ENCODE peak calls at places on chromosomes 5 and 9, in six cellular contexts. One of them, this sample, is unnamed.

GRCh38 chr5:122584411-122585110 is 190.3 kb upstream of the SNX2 start:
- DNase-seq in psoas muscle: no peak
- DNase-seq in cardiac muscle cell: no peak
- DNase-seq in sigmoid colon: no peak
- DNase-seq in transverse colon: no peak
- DNase-seq in mammary epithelial cell: no peak
- DNase-seq in this sample: no peak

GRCh38 chr5:87827561-87827960 is 414.8 kb upstream of the CCNH start:
- DNase-seq in sigmoid colon: no peak
- DNase-seq in psoas muscle: no peak
- DNase-seq in transverse colon: no peak
- DNase-seq in mammary epithelial cell: no peak
- DNase-seq in cardiac muscle cell: no peak
- DNase-seq in this sample: no peak

GRCh38 chr5:67190443-67190842 is 6.2 kb downstream of the CD180 start:
- DNase-seq in transverse colon: no peak
- DNase-seq in cardiac muscle cell: no peak
- DNase-seq in psoas muscle: no peak
- DNase-seq in sigmoid colon: no peak
- DNase-seq in mammary epithelial cell: no peak
- DNase-seq in this sample: no peak

GRCh38 chr9:113542741-113543140 is 79.2 kb downstream of the RGS3 start:
- DNase-seq in cardiac muscle cell: no peak
- DNase-seq in sigmoid colon: peak; percentile 49
- DNase-seq in mammary epithelial cell: no peak
- DNase-seq in transverse colon: no peak
- DNase-seq in psoas muscle: no peak
- DNase-seq in this sample: no peak

GRCh38 chr9:33137781-33138264 is 29.3 kb downstream of the B4GALT1 start:
- DNase-seq in sigmoid colon: peak; percentile 50
- DNase-seq in transverse colon: no peak
- DNase-seq in cardiac muscle cell: no peak
- DNase-seq in mammary epithelial cell: no peak
- DNase-seq in psoas muscle: no peak
- DNase-seq in this sample: no peak

GRCh38 chr5:53338971-53339370 is 141.5 kb upstream of the FST start:
- DNase-seq in psoas muscle: no peak
- DNase-seq in transverse colon: no peak
- DNase-seq in mammary epithelial cell: no peak
- DNase-seq in cardiac muscle cell: no peak
- DNase-seq in sigmoid colon: no peak
- DNase-seq in this sample: no peak

GRCh38 chr5:34626751-34627150 is 29.4 kb upstream of the RAI14 start:
- DNase-seq in sigmoid colon: no peak
- DNase-seq in cardiac muscle cell: no peak
- DNase-seq in mammary epithelial cell: no peak
- DNase-seq in transverse colon: no peak
- DNase-seq in psoas muscle: no peak
- DNase-seq in this sample: no peak

GRCh38 chr5:50623666-50624065 is 42.8 kb upstream of the PARP8 start:
- DNase-seq in cardiac muscle cell: no peak
- DNase-seq in sigmoid colon: no peak
- DNase-seq in transverse colon: no peak
- DNase-seq in psoas muscle: no peak
- DNase-seq in mammary epithelial cell: peak; percentile 11
- DNase-seq in this sample: peak; percentile 12

GRCh38 chr5:80204808-80205614 is 50.8 kb downstream of the SERINC5 start:
- DNase-seq in cardiac muscle cell: peak; percentile 85
- DNase-seq in transverse colon: no peak
- DNase-seq in mammary epithelial cell: no peak
- DNase-seq in psoas muscle: no peak
- DNase-seq in sigmoid colon: no peak
- DNase-seq in this sample: no peak

GRCh38 chr5:134100283-134101011 is 14.0 kb upstream of the TCF7 start:
- DNase-seq in mammary epithelial cell: peak; percentile 93
- DNase-seq in psoas muscle: no peak
- DNase-seq in sigmoid colon: no peak
- DNase-seq in cardiac muscle cell: peak; percentile 73
- DNase-seq in transverse colon: peak; percentile 70
- DNase-seq in this sample: no peak

GRCh38 chr9:137764981-137765380 is 112.6 kb upstream of the CACNA1B start:
- DNase-seq in psoas muscle: no peak
- DNase-seq in transverse colon: no peak
- DNase-seq in mammary epithelial cell: no peak
- DNase-seq in cardiac muscle cell: no peak
- DNase-seq in sigmoid colon: peak; percentile 9
- DNase-seq in this sample: no peak

GRCh38 chr5:53008751-53009150 is 19.6 kb downstream of the ITGA2 start:
- DNase-seq in transverse colon: no peak
- DNase-seq in sigmoid colon: no peak
- DNase-seq in cardiac muscle cell: no peak
- DNase-seq in psoas muscle: no peak
- DNase-seq in mammary epithelial cell: peak; percentile 85
- DNase-seq in this sample: no peak

GRCh38 chr5:139660916-139661814 is 13.0 kb downstream of the CXXC5 start:
- DNase-seq in psoas muscle: peak; percentile 94
- DNase-seq in mammary epithelial cell: peak; percentile 92
- DNase-seq in transverse colon: peak; percentile 76
- DNase-seq in cardiac muscle cell: peak; percentile 91
- DNase-seq in sigmoid colon: peak; percentile 97
- DNase-seq in this sample: peak; percentile 83

GRCh38 chr9:100104314-100104713 is 5.3 kb downstream of the INVS start:
- DNase-seq in cardiac muscle cell: no peak
- DNase-seq in psoas muscle: no peak
- DNase-seq in sigmoid colon: no peak
- DNase-seq in transverse colon: no peak
- DNase-seq in mammary epithelial cell: peak; percentile 73
- DNase-seq in this sample: no peak

GRCh38 chr9:127200106-127200862 is 64.3 kb upstream of the GARNL3 start:
- DNase-seq in sigmoid colon: no peak
- DNase-seq in psoas muscle: peak; percentile 9
- DNase-seq in transverse colon: no peak
- DNase-seq in mammary epithelial cell: no peak
- DNase-seq in cardiac muscle cell: no peak
- DNase-seq in this sample: peak; percentile 32

GRCh38 chr9:86667307-86667706 is 280.0 kb downstream of the GAS1 start:
- DNase-seq in mammary epithelial cell: peak; percentile 23
- DNase-seq in cardiac muscle cell: peak; percentile 40
- DNase-seq in transverse colon: no peak
- DNase-seq in sigmoid colon: no peak
- DNase-seq in psoas muscle: no peak
- DNase-seq in this sample: no peak

GRCh38 chr5:179192185-179192890 is 132.2 kb downstream of the ZNF354C start:
- DNase-seq in cardiac muscle cell: no peak
- DNase-seq in psoas muscle: no peak
- DNase-seq in mammary epithelial cell: no peak
- DNase-seq in transverse colon: no peak
- DNase-seq in sigmoid colon: peak; percentile 49
- DNase-seq in this sample: no peak

GRCh38 chr5:53368966-53369605 is 111.3 kb upstream of the FST start:
- DNase-seq in cardiac muscle cell: no peak
- DNase-seq in mammary epithelial cell: no peak
- DNase-seq in psoas muscle: no peak
- DNase-seq in sigmoid colon: no peak
- DNase-seq in transverse colon: no peak
- DNase-seq in this sample: no peak

GRCh38 chr5:109563189-109563588 is 126.5 kb upstream of the MAN2A1 start:
- DNase-seq in transverse colon: no peak
- DNase-seq in psoas muscle: no peak
- DNase-seq in cardiac muscle cell: no peak
- DNase-seq in sigmoid colon: no peak
- DNase-seq in mammary epithelial cell: no peak
- DNase-seq in this sample: no peak
- H3K4me1 ChIP-seq in transverse colon: no peaks in the 10 kb centered on the region
- H3K4me1 ChIP-seq in psoas muscle: no peaks in the 10 kb centered on the region
- H3K4me1 ChIP-seq in cardiac muscle cell: no peaks in the 10 kb centered on the region
- H3K4me1 ChIP-seq in sigmoid colon: no peaks in the 10 kb centered on the region
- H3K4me1 ChIP-seq in mammary epithelial cell: no peaks in the 10 kb centered on the region
- H3K4me1 ChIP-seq in this sample: no peaks in the 10 kb centered on the region

GRCh38 chr5:171743786-171744076 is 41.9 kb upstream of the SMIM23 start:
- DNase-seq in mammary epithelial cell: no peak
- DNase-seq in transverse colon: no peak
- DNase-seq in cardiac muscle cell: no peak
- DNase-seq in sigmoid colon: no peak
- DNase-seq in psoas muscle: no peak
- DNase-seq in this sample: no peak
- TF ChIP-seq CTCF in mammary epithelial cell: no peak
- TF ChIP-seq CTCF in transverse colon: no peak
- TF ChIP-seq CTCF in cardiac muscle cell: no peak
- TF ChIP-seq CTCF in sigmoid colon: no peak
- TF ChIP-seq CTCF in psoas muscle: no peak
- TF ChIP-seq CTCF in this sample: no peak

DNA sequence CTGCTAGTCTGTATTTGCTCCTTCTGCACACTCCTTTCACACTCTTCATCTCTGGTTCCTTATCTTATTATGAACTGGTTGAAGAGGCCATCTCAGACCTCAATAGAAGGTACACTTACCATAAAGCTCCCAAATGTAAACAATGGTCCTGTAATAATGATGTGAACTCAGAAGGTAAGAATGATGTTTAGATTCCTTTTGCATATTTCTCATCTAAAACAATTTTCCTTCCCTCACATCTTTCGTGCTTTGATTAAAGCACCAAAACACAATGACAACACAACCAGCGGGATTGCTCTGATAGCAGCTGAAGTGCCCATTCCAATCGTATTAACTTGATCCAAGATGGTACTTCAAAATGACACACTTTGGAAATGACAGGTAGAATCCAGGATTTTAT is 34.3 kb downstream of the NFIB start:
- DNase-seq in cardiac muscle cell: no peak
- DNase-seq in mammary epithelial cell: no peak
- DNase-seq in psoas muscle: no peak
- DNase-seq in sigmoid colon: no peak
- DNase-seq in transverse colon: no peak
- DNase-seq in this sample: no peak
- H3K4me1 ChIP-seq in cardiac muscle cell: peaks cover 10% of the 10 kb centered on the region
- H3K4me1 ChIP-seq in mammary epithelial cell: peaks cover 44% of the 10 kb centered on the region
- H3K4me1 ChIP-seq in psoas muscle: peaks cover 78% of the 10 kb centered on the region
- H3K4me1 ChIP-seq in sigmoid colon: peaks cover 60% of the 10 kb centered on the region
- H3K4me1 ChIP-seq in transverse colon: peaks cover 13% of the 10 kb centered on the region
- H3K4me1 ChIP-seq in this sample: peaks cover 15% of the 10 kb centered on the region

DNA sequence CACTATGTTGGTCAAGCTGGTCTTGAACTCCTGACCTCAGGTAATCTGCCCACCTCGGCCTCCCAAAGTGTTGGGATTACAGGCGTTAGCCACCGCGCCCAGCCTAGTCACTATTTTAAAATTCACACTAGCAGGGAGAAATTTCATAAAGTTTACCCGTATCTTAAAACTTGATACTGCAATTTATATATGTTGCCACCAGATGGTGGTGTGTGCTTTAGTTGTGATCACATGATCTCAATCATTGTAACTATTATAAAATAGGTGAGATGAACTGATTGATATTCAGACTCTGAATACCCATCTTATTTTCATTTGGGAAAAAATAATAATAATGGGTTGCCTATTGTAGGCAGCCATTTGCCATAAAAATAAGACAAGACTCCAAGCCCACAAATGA is 1330.4 kb upstream of the WWC1 start:
- DNase-seq in sigmoid colon: no peak
- DNase-seq in transverse colon: no peak
- DNase-seq in psoas muscle: no peak
- DNase-seq in mammary epithelial cell: no peak
- DNase-seq in cardiac muscle cell: no peak
- DNase-seq in this sample: no peak
- TF ChIP-seq CTCF in sigmoid colon: no peak
- TF ChIP-seq CTCF in transverse colon: peak; percentile 43
- TF ChIP-seq CTCF in psoas muscle: no peak
- TF ChIP-seq CTCF in mammary epithelial cell: peak; percentile 3
- TF ChIP-seq CTCF in cardiac muscle cell: peak; percentile 16
- TF ChIP-seq CTCF in this sample: peak; percentile 7

GRCh38 chr5:129378961-129379360 is 81.1 kb upstream of the ADAMTS19 start:
- DNase-seq in mammary epithelial cell: no peak
- DNase-seq in transverse colon: no peak
- DNase-seq in psoas muscle: no peak
- DNase-seq in cardiac muscle cell: no peak
- DNase-seq in sigmoid colon: no peak
- DNase-seq in this sample: no peak
- H3K4me1 ChIP-seq in mammary epithelial cell: peaks cover 14% of the 10 kb centered on the region
- H3K4me1 ChIP-seq in transverse colon: no peaks in the 10 kb centered on the region
- H3K4me1 ChIP-seq in psoas muscle: no peaks in the 10 kb centered on the region
- H3K4me1 ChIP-seq in cardiac muscle cell: peaks cover 31% of the 10 kb centered on the region
- H3K4me1 ChIP-seq in sigmoid colon: no peaks in the 10 kb centered on the region
- H3K4me1 ChIP-seq in this sample: no peaks in the 10 kb centered on the region

GRCh38 chr5:111432828-111433536 is 79.4 kb downstream of the STARD4 start:
- DNase-seq in transverse colon: no peak
- DNase-seq in sigmoid colon: no peak
- DNase-seq in cardiac muscle cell: no peak
- DNase-seq in mammary epithelial cell: peak; percentile 12
- DNase-seq in psoas muscle: no peak
- DNase-seq in this sample: no peak

GRCh38 chr5:111422245-111422644 is 90.1 kb downstream of the STARD4 start:
- DNase-seq in sigmoid colon: no peak
- DNase-seq in cardiac muscle cell: no peak
- DNase-seq in transverse colon: no peak
- DNase-seq in mammary epithelial cell: no peak
- DNase-seq in psoas muscle: no peak
- DNase-seq in this sample: no peak

GRCh38 chr5:111422747-111423455 is 89.4 kb downstream of the STARD4 start:
- DNase-seq in psoas muscle: no peak
- DNase-seq in cardiac muscle cell: no peak
- DNase-seq in transverse colon: no peak
- DNase-seq in sigmoid colon: no peak
- DNase-seq in mammary epithelial cell: no peak
- DNase-seq in this sample: no peak

GRCh38 chr5:111425205-111425604 is 87.1 kb downstream of the STARD4 start:
- DNase-seq in cardiac muscle cell: no peak
- DNase-seq in sigmoid colon: no peak
- DNase-seq in transverse colon: no peak
- DNase-seq in psoas muscle: no peak
- DNase-seq in mammary epithelial cell: no peak
- DNase-seq in this sample: no peak

GRCh38 chr5:111427762-111428161 is 84.6 kb downstream of the STARD4 start:
- DNase-seq in psoas muscle: no peak
- DNase-seq in cardiac muscle cell: no peak
- DNase-seq in transverse colon: no peak
- DNase-seq in mammary epithelial cell: no peak
- DNase-seq in sigmoid colon: no peak
- DNase-seq in this sample: no peak
- TF ChIP-seq CTCF in psoas muscle: no peak
- TF ChIP-seq CTCF in cardiac muscle cell: no peak
- TF ChIP-seq CTCF in transverse colon: no peak
- TF ChIP-seq CTCF in mammary epithelial cell: no peak
- TF ChIP-seq CTCF in sigmoid colon: no peak
- TF ChIP-seq CTCF in this sample: no peak

GRCh38 chr9:70474413-70474812 is 60.0 kb upstream of the KLF9 start:
- DNase-seq in transverse colon: no peak
- DNase-seq in psoas muscle: no peak
- DNase-seq in cardiac muscle cell: no peak
- DNase-seq in sigmoid colon: no peak
- DNase-seq in mammary epithelial cell: no peak
- DNase-seq in this sample: no peak

GRCh38 chr9:70470050-70471015 is 55.9 kb upstream of the KLF9 start:
- DNase-seq in transverse colon: peak; percentile 82
- DNase-seq in mammary epithelial cell: no peak
- DNase-seq in cardiac muscle cell: peak; percentile 50
- DNase-seq in sigmoid colon: no peak
- DNase-seq in psoas muscle: no peak
- DNase-seq in this sample: peak; percentile 75

GRCh38 chr9:70477146-70477745 is 62.8 kb upstream of the KLF9 start:
- DNase-seq in transverse colon: no peak
- DNase-seq in sigmoid colon: peak; percentile 40
- DNase-seq in mammary epithelial cell: peak; percentile 80
- DNase-seq in cardiac muscle cell: no peak
- DNase-seq in psoas muscle: no peak
- DNase-seq in this sample: no peak

GRCh38 chr9:70475211-70475610 is 60.8 kb upstream of the KLF9 start:
- DNase-seq in mammary epithelial cell: no peak
- DNase-seq in cardiac muscle cell: no peak
- DNase-seq in psoas muscle: no peak
- DNase-seq in sigmoid colon: no peak
- DNase-seq in transverse colon: no peak
- DNase-seq in this sample: no peak

GRCh38 chr9:70472268-70473249 is 58.1 kb upstream of the KLF9 start:
- DNase-seq in transverse colon: no peak
- DNase-seq in cardiac muscle cell: no peak
- DNase-seq in psoas muscle: no peak
- DNase-seq in mammary epithelial cell: no peak
- DNase-seq in sigmoid colon: no peak
- DNase-seq in this sample: no peak
- H3K4me1 ChIP-seq in transverse colon: peaks cover 32% of the 10 kb centered on the region
- H3K4me1 ChIP-seq in cardiac muscle cell: no peaks in the 10 kb centered on the region
- H3K4me1 ChIP-seq in psoas muscle: peaks cover 20% of the 10 kb centered on the region
- H3K4me1 ChIP-seq in mammary epithelial cell: peaks cover 7% of the 10 kb centered on the region
- H3K4me1 ChIP-seq in sigmoid colon: peaks cover 49% of the 10 kb centered on the region
- H3K4me1 ChIP-seq in this sample: peaks cover 73% of the 10 kb centered on the region